ENCODE peak calls at places on chromosomes 2 and 18, in four cellular contexts. S is activated CD8-positive, alpha-beta memory T cell treated with anti-CD3 and anti-CD28 coated beads for 48 hours; M is thoracic aorta; K is KBM-7. T is an unnamed sample.

GRCh38 chr2:212619954-212620353 is 81.4 kb upstream of the ERBB4 start:
- DNase-seq in S (no peak), M (no peak), K (no peak), T (no peak)

GRCh38 chr2:128236491-128237035 is 82.1 kb downstream of the HS6ST1 start:
- DNase-seq in S (no peak), M (no peak), K (no peak), T (no peak)

GRCh38 chr2:16756831-16757644 is 91.4 kb upstream of the CYRIA start:
- DNase-seq in S (peak), M (peak), K (peak), T (peak)

GRCh38 chr2:84840306-84840705 is 40.6 kb downstream of the TRABD2A start:
- DNase-seq in S (no peak), M (no peak), K (no peak), T (peak)

GRCh38 chr18:25180974-25181373 is 171.0 kb downstream of the ZNF521 start:
- DNase-seq in S (no peak), M (no peak), K (peak), T (no peak)

GRCh38 chr2:158990397-158991209 is 22.2 kb downstream of the TANC1 start:
- DNase-seq in S (no peak), M (no peak), K (no peak), T (peak)

GRCh38 chr2:209411718-209412117 is 12.1 kb upstream of the MAP2 start:
- DNase-seq in S (no peak), M (no peak), K (no peak), T (no peak)

GRCh38 chr18:23756590-23757540 is 67.6 kb downstream of the LAMA3 start:
- DNase-seq in S (no peak), M (no peak), K (no peak), T (peak)

GRCh38 chr2:10210336-10210735 is 87.8 kb downstream of the RRM2 start:
- DNase-seq in S (no peak), M (no peak), K (no peak), T (no peak)

GRCh38 chr2:85975581-85975980 is 86.8 kb upstream of the ST3GAL5 start:
- DNase-seq in S (no peak), M (no peak), K (no peak), T (no peak)

GRCh38 chr2:70785137-70785911 is 5.1 kb downstream of the FIGLA start:
- DNase-seq in S (no peak), M (no peak), K (peak), T (peak)

T was measured in ELF-1.